ENCODE peak calls at places on chromosome 14, in five cellular contexts. V is heart left ventricle, I is GM20000, B is left lung, U is foreskin keratinocyte. T is an unnamed sample.

GRCh38 chr14:68507544-68508081 is 285.3 kb downstream of the ZFP36L1 start:
- DNase-seq in V (no peak), B (no peak), I (no peak), U (no peak), T (no peak)

GRCh38 chr14:39956372-39956771 is 524.1 kb upstream of the FBXO33 start:
- DNase-seq in B (no peak), U (no peak), V (no peak), I (no peak), T (no peak)

GRCh38 chr14:102008891-102009290 is 44.5 kb downstream of the DYNC1H1 start:
- DNase-seq in I (no peak), V (no peak), U (no peak), B (no peak), T (no peak)

GRCh38 chr14:55052259-55052930 is 948 bp downstream of the MAPK1IP1L start:
- DNase-seq in B (no peak), V (no peak), I (peak), U (no peak), T (no peak)

GRCh38 chr14:56199095-56199975 is 81.1 kb downstream of the PELI2 start:
- DNase-seq in B (no peak), V (peak), U (no peak), I (peak), T (no peak)

GRCh38 chr14:30874999-30875787 is 834 bp downstream of the COCH start:
- DNase-seq in U (no peak), V (no peak), B (peak), I (peak), T (no peak)

GRCh38 chr14:39158222-39158858 is 11.8 kb downstream of the TRAPPC6B start:
- DNase-seq in I (no peak), U (no peak), V (no peak), B (no peak), T (no peak)

GRCh38 chr14:64755661-64756265 is 51.5 kb downstream of the PLEKHG3 start:
- DNase-seq in B (no peak), U (peak), V (no peak), I (no peak), T (no peak)

GRCh38 chr14:74426202-74426582 is at the start of gene SYNDIG1L:
- DNase-seq in U (no peak), B (no peak), I (no peak), V (no peak), T (peak)

GRCh38 chr14:61568572-61569011 is 126.7 kb upstream of the HIF1A start:
- DNase-seq in I (peak), B (peak), V (no peak), U (no peak), T (no peak)

GRCh38 chr14:76877871-76878270 is 51.7 kb downstream of the LRRC74A start:
- DNase-seq in I (no peak), U (no peak), V (no peak), B (no peak), T (no peak)
- TF ChIP-seq CTCF in I (no peak), U (no peak), V (no peak), B (no peak), T (no peak)

DNA sequence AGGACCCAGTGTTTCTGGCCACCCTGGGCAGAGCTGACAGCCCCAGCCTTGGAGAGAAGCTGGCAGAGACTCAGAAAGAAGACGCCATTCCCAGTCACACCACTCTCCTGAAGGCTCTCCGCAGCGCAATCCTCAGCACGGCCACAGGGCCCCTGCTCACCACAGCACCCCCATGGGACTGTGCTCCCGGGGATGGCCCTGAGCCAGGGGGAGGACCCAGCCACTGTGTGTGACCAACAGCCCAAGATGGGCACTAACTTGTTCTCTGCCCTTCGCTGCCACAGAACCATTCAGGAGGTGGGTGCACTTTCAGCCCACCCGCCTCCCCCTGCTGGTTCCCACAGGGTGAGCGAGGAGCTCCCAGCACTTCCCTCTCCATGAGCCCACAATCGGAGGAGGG is 57.1 kb downstream of the CCNK start:
- DNase-seq in U (no peak), I (no peak), B (no peak), V (no peak), T (no peak)
- TF ChIP-seq CTCF in U (no peak), I (no peak), B (no peak), V (no peak), T (no peak)

DNA sequence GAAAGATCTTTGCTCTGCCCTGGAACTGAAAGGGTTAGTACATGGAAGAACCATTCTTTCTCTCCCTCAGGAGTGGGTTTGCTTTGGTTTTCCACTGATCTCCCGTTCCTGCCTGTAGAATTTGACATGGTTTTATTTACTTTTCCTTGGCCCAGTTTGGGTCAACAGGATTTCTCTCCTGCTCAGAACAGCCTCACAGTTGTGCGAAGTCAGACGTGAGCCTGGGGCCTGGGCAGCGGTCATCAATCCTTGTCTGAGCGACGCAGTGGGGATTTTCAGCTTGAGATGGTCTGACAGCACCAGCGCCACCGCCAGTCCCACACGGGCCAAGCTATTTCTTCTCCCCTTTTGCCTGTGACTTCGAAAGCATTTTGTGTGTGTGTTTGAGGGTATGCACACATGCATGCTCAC is 58.2 kb downstream of the SMOC1 start:
- DNase-seq in B (no peak), I (no peak), V (no peak), U (no peak), T (no peak)
- TF ChIP-seq CTCF in B (no peak), I (no peak), V (no peak), U (peak), T (no peak)

GRCh38 chr14:41636492-41637392 is 30.1 kb downstream of the LRFN5 start:
- DNase-seq in V (no peak), U (no peak), B (no peak), I (no peak), T (no peak)
- TF ChIP-seq CTCF in V (no peak), U (no peak), B (no peak), I (no peak), T (no peak)

T was measured in D721Med.